ENCODE peak calls at places on chromosomes 4 and X, in nine cellular contexts. B is cardiac muscle cell, J is GM12878, O is AG10803, S is GM13977, M is A549, G is upper lobe of right lung, Y is activated B cell treated with CpG ODN at 0.5 μM for 24 hours, E is nephron progenitor cell. D is an unnamed sample.
A peak's percentile ranks its signal among the peaks of the same experiment; 100 is the strongest.

GRCh38 chr4:26731342-26731741 is 129.3 kb upstream of the STIM2 start:
- DNase-seq in B (no peak), J (peak; percentile 13), O (no peak), S (peak; percentile 44), M (no peak), G (no peak), Y (no peak), E (no peak), D (no peak)

GRCh38 chr4:22334155-22334554 is 181.7 kb downstream of the ADGRA3 start:
- DNase-seq in B (no peak), J (no peak), O (no peak), S (no peak), M (no peak), G (no peak), Y (no peak), E (no peak), D (no peak)

GRCh38 chrX:39848243-39848642 is 249.5 kb downstream of the BCOR start:
- DNase-seq in B (no peak), J (no peak), O (peak; percentile 22), S (no peak), M (no peak), G (no peak), Y (no peak), E (no peak), D (no peak)

GRCh38 chrX:50638123-50638522 is 167.5 kb upstream of the DGKK start:
- DNase-seq in B (no peak), J (no peak), O (no peak), S (no peak), M (no peak), G (peak; percentile 63), Y (no peak), E (no peak), D (no peak)

GRCh38 chr4:45004847-45005565 is 278.6 kb upstream of the GNPDA2 start:
- DNase-seq in B (no peak), J (no peak), O (no peak), S (no peak), M (no peak), G (no peak), Y (no peak), E (no peak), D (no peak)

GRCh38 chrX:118764122-118764521 is 36.7 kb downstream of the IL13RA1 start:
- DNase-seq in B (no peak), J (no peak), O (no peak), S (no peak), M (no peak), G (no peak), Y (no peak), E (no peak), D (no peak)

GRCh38 chrX:123121241-123121640 is 62.8 kb upstream of the GRIA3 start:
- DNase-seq in B (no peak), J (no peak), O (peak; percentile 36), S (no peak), M (no peak), G (no peak), Y (no peak), E (no peak), D (no peak)

GRCh38 chrX:14777484-14777883 is 95.4 kb downstream of the FANCB start:
- DNase-seq in B (no peak), J (no peak), O (peak; percentile 67), S (no peak), M (no peak), G (no peak), Y (no peak), E (no peak), D (no peak)

GRCh38 chr4:4524364-4524763 is 17.5 kb downstream of the STX18 start:
- DNase-seq in B (peak; percentile 21), J (peak; percentile 76), O (no peak), S (peak; percentile 62), M (no peak), G (no peak), Y (no peak), E (peak; percentile 8), D (peak; percentile 72)

GRCh38 chr4:69497081-69497480 is 1.4 kb upstream of the UGT2B4 start:
- DNase-seq in B (no peak), J (no peak), O (no peak), S (no peak), M (no peak), G (no peak), Y (no peak), E (no peak), D (no peak)

GRCh38 chr4:121411151-121411744 is 30.4 kb upstream of the QRFPR start:
- DNase-seq in B (no peak), J (no peak), O (no peak), S (no peak), M (no peak), G (no peak), Y (no peak), E (no peak), D (no peak)

GRCh38 chr4:188949608-188950007 is 810.4 kb downstream of the TRIML1 start:
- DNase-seq in B (peak; percentile 18), J (no peak), O (no peak), S (no peak), M (no peak), G (no peak), Y (no peak), E (no peak), D (no peak)

GRCh38 chrX:24148535-24149345 is 789 bp upstream of the ZFX start:
- DNase-seq in B (no peak), J (no peak), O (peak; percentile 90), S (peak; percentile 31), M (no peak), G (no peak), Y (no peak), E (peak; percentile 60), D (no peak)

GRCh38 chr4:88907478-88907877 is 149.5 kb downstream of the FAM13A start:
- DNase-seq in B (no peak), J (no peak), O (no peak), S (no peak), M (no peak), G (no peak), Y (no peak), E (no peak), D (no peak)

GRCh38 chr4:24403263-24403662 is 181.1 kb downstream of the DHX15 start:
- DNase-seq in B (no peak), J (no peak), O (no peak), S (no peak), M (no peak), G (no peak), Y (no peak), E (no peak), D (no peak)

GRCh38 chrX:155662297-155662696 is 49.5 kb upstream of the TMLHE start:
- DNase-seq in B (no peak), J (no peak), O (no peak), S (no peak), M (no peak), G (no peak), Y (no peak), E (no peak), D (no peak)
- TF ChIP-seq CTCF in B (no peak), J (no peak), O (peak; percentile 18), S (no peak), M (no peak), G (peak; percentile 18), Y (no peak), E (no peak), D (peak; percentile 24)

DNA sequence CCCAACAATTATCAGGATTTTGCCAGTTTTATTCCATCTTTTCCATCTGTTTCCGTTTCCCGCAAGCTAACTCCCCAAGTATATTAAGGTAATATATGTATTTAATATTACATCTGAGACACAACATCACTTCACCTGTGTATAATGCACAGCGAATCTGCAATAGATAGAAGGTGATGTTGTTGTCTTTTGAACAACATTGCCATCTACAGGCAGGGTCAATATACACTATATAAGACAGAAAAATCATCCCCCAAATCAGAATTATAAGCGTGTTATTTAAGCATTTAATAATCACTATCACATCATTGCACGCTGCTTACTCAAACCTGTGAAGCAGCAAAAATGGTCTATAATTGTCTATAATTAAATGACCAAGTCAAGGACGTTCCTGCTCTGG is 1115.5 kb downstream of the NLGN4X start:
- DNase-seq in B (peak; percentile 52), J (no peak), O (no peak), S (no peak), M (peak; percentile 11), G (no peak), Y (no peak), E (no peak), D (no peak)
- TF ChIP-seq CTCF in B (no peak), J (peak; percentile 4), O (no peak), S (peak; percentile 36), M (peak; percentile 42), G (peak; percentile 36), Y (no peak), E (peak; percentile 28), D (no peak)

GRCh38 chr4:177371452-177371851 is 61.8 kb downstream of the NEIL3 start:
- DNase-seq in B (no peak), J (no peak), O (no peak), S (no peak), M (no peak), G (no peak), Y (no peak), E (no peak), D (no peak)

GRCh38 chr4:177380730-177381287 is 61.4 kb downstream of the AGA start:
- DNase-seq in B (no peak), J (no peak), O (no peak), S (no peak), M (peak; percentile 17), G (no peak), Y (no peak), E (no peak), D (no peak)

GRCh38 chr4:177375372-177375771 is 65.7 kb downstream of the NEIL3 start:
- DNase-seq in B (no peak), J (no peak), O (no peak), S (no peak), M (no peak), G (no peak), Y (no peak), E (no peak), D (no peak)

GRCh38 chr4:177374966-177375365 is 65.3 kb downstream of the NEIL3 start:
- DNase-seq in B (peak; percentile 19), J (no peak), O (no peak), S (no peak), M (no peak), G (no peak), Y (no peak), E (no peak), D (no peak)

GRCh38 chr4:177375971-177376370 is 66.3 kb downstream of the AGA start:
- DNase-seq in B (no peak), J (no peak), O (no peak), S (no peak), M (no peak), G (no peak), Y (no peak), E (no peak), D (no peak)
- TF ChIP-seq CTCF in B (no peak), J (peak; percentile 9), O (no peak), S (no peak), M (no peak), G (no peak), Y (no peak), E (no peak), D (no peak)

DNA sequence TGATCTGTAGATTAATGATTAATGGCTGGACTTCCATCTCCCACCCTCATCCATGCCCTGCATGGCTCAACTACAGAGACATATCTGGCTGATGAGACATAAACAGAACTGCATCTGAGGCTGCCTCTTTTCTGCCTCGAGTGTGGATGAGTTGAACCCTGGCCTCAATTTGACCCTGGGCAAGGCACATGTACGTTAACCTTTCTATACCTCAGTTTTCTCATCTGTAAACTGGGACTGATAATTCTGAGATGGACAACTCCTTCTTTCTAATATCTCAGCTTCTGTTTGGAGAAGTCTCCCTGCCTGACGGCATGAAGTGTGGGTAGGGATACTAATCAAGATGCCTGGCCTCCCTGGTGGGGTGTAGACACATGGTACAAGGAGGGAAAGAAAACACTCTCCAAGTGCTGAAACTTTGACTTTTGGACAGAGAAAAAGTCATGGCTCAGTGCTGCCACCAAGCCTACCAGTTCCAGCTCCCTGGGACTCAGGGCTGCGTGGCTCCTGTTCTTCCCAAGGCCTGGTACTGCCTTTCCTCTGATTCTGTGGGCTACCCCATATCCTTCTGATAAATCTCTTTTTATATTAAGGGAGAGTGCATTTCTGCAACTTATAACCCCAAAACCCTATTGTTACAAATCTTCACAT is 64.4 kb downstream of the HAUS3 start:
- DNase-seq in B (peak; percentile 16), J (no peak), O (no peak), S (no peak), M (no peak), G (no peak), Y (no peak), E (no peak), D (no peak)
- TF ChIP-seq CTCF in B (peak; percentile 21), J (no peak), O (no peak), S (peak; percentile 7), M (no peak), G (no peak), Y (no peak), E (no peak), D (no peak)